ENCODE peak calls at places on chromosomes 4 and X, in five cellular contexts. U is fibroblast of the aortic adventitia, A is transverse colon, W is lower leg skin, V is mesothelial cell of epicardium. S is an unnamed sample.

GRCh38 chr4:172188248-172188976 is 375.2 kb downstream of the GALNTL6 start:
- DNase-seq in U (no peak), A (no peak), W (no peak), V (no peak), S (no peak)

GRCh38 chr4:77154074-77154473 is 2.9 kb upstream of the CCNG2 start:
- DNase-seq in U (no peak), A (no peak), W (no peak), V (no peak), S (no peak)

GRCh38 chr4:68163754-68164153 is 34.1 kb upstream of the TMPRSS11F start:
- DNase-seq in U (no peak), A (no peak), W (no peak), V (no peak), S (no peak)

GRCh38 chr4:89024051-89024675 is 32.8 kb downstream of the FAM13A start:
- DNase-seq in U (peak), A (peak), W (no peak), V (no peak), S (peak)

GRCh38 chr4:15084780-15085179 is 82.5 kb downstream of the CPEB2 start:
- DNase-seq in U (no peak), A (no peak), W (no peak), V (no peak), S (no peak)

GRCh38 chr4:72314869-72315268 is 254.2 kb downstream of the ADAMTS3 start:
- DNase-seq in U (peak), A (no peak), W (no peak), V (no peak), S (peak)

GRCh38 chr4:15920723-15921591 is 17.6 kb downstream of the FGFBP1 start:
- DNase-seq in U (peak), A (peak), W (peak), V (no peak), S (peak)

GRCh38 chrX:110477593-110478228 is 119.1 kb downstream of the RTL9 start:
- DNase-seq in U (no peak), A (no peak), W (no peak), V (no peak), S (no peak)

GRCh38 chr4:109574931-109575804 is 15.1 kb downstream of the MCUB start:
- DNase-seq in U (no peak), A (no peak), W (no peak), V (no peak), S (no peak)

GRCh38 chr4:109576462-109576861 is 16.4 kb downstream of the MCUB start:
- DNase-seq in U (peak), A (no peak), W (no peak), V (no peak), S (peak)

GRCh38 chr4:109572154-109572553 is 12.1 kb downstream of the MCUB start:
- DNase-seq in U (no peak), A (no peak), W (no peak), V (no peak), S (no peak)

GRCh38 chr4:109571494-109571893 is 11.4 kb downstream of the MCUB start:
- DNase-seq in U (no peak), A (no peak), W (no peak), V (no peak), S (no peak)

GRCh38 chr4:109574443-109574850 is 14.4 kb downstream of the MCUB start:
- DNase-seq in U (peak), A (no peak), W (no peak), V (no peak), S (peak)
- TF ChIP-seq CTCF in U (peak), A (peak), W (no peak), V (no peak), S (peak)

DNA sequence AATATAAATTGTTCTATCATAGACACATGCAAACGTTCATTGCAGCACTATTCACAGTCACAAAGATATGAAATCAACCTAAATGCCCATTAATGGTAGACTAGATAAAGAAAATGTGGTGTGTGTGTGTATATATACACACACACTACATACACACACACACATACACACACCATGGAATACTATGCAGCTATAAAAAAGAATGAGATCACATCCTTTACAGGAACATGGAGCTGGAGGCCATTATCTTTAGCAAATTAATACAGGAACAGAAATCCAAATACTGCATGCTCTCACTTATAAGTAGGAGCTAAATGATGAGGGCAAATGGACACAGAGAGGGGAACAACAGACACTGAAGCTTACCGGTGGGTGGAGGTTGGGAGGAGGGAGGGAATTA is 65.2 kb downstream of the MTHFD2L start:
- DNase-seq in U (no peak), A (no peak), W (no peak), V (no peak), S (no peak)
- TF ChIP-seq CTCF in U (no peak), A (no peak), W (no peak), V (no peak), S (no peak)

GRCh38 chr4:148426643-148427042 is 15.6 kb downstream of the NR3C2 start:
- DNase-seq in U (no peak), A (no peak), W (no peak), V (no peak), S (no peak)

GRCh38 chr4:148431401-148431800 is 10.8 kb downstream of the NR3C2 start:
- DNase-seq in U (no peak), A (no peak), W (no peak), V (no peak), S (no peak)

GRCh38 chr4:148430847-148431246 is 11.4 kb downstream of the NR3C2 start:
- DNase-seq in U (no peak), A (no peak), W (no peak), V (no peak), S (no peak)

DNA sequence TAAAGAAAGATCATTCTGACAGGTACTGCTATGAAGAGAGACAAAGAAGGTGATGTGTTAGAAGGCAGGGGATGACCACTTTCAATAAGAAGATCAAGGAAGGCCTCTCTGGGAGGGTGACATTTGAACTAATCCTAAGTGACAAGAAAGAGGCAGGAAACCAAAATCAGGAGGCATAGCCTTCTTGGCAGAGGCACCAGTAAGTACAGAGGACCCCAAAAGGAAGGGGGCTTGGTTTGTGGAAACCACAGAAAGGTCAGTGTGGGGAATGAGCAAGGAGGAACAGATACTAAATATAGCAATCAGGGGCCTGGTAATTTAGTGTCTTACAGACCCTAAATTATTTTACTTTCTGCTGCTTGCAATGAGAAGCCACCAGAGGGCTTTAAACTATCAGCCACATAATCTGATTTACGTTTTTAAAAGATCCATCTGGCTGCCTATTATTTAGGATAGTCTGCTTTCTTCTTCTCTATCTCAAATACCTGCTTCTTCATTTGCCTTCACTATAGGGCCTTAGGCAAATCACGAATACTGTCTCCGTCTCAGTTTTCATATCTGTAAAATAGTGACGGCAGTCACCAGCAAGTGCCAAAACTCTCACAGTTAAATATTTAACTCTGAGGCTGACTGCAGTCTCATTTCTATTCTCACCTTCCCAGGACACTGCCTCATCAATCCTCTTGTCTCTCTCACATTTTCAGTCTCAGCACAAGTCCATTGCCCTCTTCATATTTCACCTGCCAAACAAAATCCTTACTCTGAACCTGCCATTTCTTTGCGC is 16.7 kb downstream of the NR3C2 start:
- DNase-seq in U (no peak), A (no peak), W (no peak), V (no peak), S (no peak)
- TF ChIP-seq CTCF in U (no peak), A (peak), W (no peak), V (no peak), S (peak)

GRCh38 chrX:39477438-39478120 is 620.2 kb downstream of the BCOR start:
- DNase-seq in U (no peak), A (peak), W (peak), V (no peak), S (no peak)
- TF ChIP-seq CTCF in U (no peak), A (no peak), W (no peak), V (peak), S (peak)

GRCh38 chr4:157804986-157805385 is 367.8 kb downstream of the GASK1B start:
- DNase-seq in U (no peak), A (no peak), W (no peak), V (no peak), S (peak)
- TF ChIP-seq CTCF in U (no peak), A (peak), W (no peak), V (no peak), S (peak)